ENCODE peak calls at places on chromosomes 1 and 21, in four cellular contexts. Y is NCI-H524, D is GM04504, A is ovary. R is an unnamed sample.
A peak's percentile ranks its signal among the peaks of the same experiment; 100 is the strongest.

GRCh38 chr1:172654535-172654934 is 4.4 kb upstream of the FASLG start:
- DNase-seq in D (no peak), Y (no peak), A (no peak), R (no peak)

GRCh38 chr1:60989745-60990718 is 92.3 kb upstream of the NFIA start:
- DNase-seq in A (peak; percentile 76), Y (no peak), D (peak; percentile 58), R (no peak)

GRCh38 chr1:212237651-212238050 is 47.6 kb upstream of the PPP2R5A start:
- DNase-seq in D (no peak), Y (no peak), A (no peak), R (peak; percentile 42)

GRCh38 chr1:107486365-107486764 is 345.5 kb downstream of the NTNG1 start:
- DNase-seq in D (no peak), A (no peak), Y (no peak), R (no peak)

GRCh38 chr1:58346076-58346435 is 200.5 kb downstream of the OMA1 start:
- DNase-seq in A (no peak), D (no peak), Y (no peak), R (no peak)

GRCh38 chr1:221256773-221257172 is 377.5 kb downstream of the HLX start:
- DNase-seq in D (no peak), Y (no peak), A (no peak), R (no peak)

GRCh38 chr1:7754234-7754633 is 16.9 kb upstream of the VAMP3 start:
- DNase-seq in D (no peak), Y (no peak), A (no peak), R (no peak)

GRCh38 chr1:41739061-41739955 is 179.4 kb downstream of the HIVEP3 start:
- DNase-seq in D (peak; percentile 52), Y (peak; percentile 63), A (peak; percentile 27), R (no peak)

GRCh38 chr1:206507395-206508129 is at the start of gene RASSF5:
- DNase-seq in A (peak; percentile 64), Y (no peak), D (no peak), R (peak; percentile 78)

GRCh38 chr1:246969621-246970020 is 37.9 kb upstream of the AHCTF1 start:
- DNase-seq in A (no peak), D (no peak), Y (no peak), R (no peak)

GRCh38 chr1:25682059-25682601 is 65.5 kb downstream of the MAN1C1 start:
- DNase-seq in D (no peak), A (no peak), Y (no peak), R (no peak)

GRCh38 chr1:66274634-66275033 is 259.3 kb upstream of the SGIP1 start:
- DNase-seq in A (no peak), Y (no peak), D (no peak), R (no peak)

GRCh38 chr1:177082855-177083741 is 81.4 kb downstream of the ASTN1 start:
- DNase-seq in D (peak; percentile 44), Y (no peak), A (no peak), R (no peak)

GRCh38 chr1:52615489-52616042 is 13.4 kb downstream of the GPX7 start:
- DNase-seq in Y (no peak), D (no peak), A (no peak), R (no peak)

GRCh38 chr1:108050134-108050533 is 85.2 kb upstream of the VAV3 start:
- DNase-seq in A (no peak), Y (no peak), D (no peak), R (no peak)

GRCh38 chr1:181073638-181074037 is 14.9 kb upstream of the IER5 start:
- DNase-seq in A (no peak), Y (no peak), D (no peak), R (no peak)

GRCh38 chr21:26717146-26717739 is 128.0 kb downstream of the ADAMTS1 start:
- DNase-seq in Y (no peak), D (no peak), A (no peak), R (no peak)

GRCh38 chr21:25179116-25179515 is 428.2 kb downstream of the MRPL39 start:
- DNase-seq in Y (no peak), A (no peak), D (no peak), R (no peak)

GRCh38 chr1:220918285-220918951 is 39.2 kb downstream of the HLX start:
- DNase-seq in D (no peak), Y (no peak), A (no peak), R (no peak)

GRCh38 chr1:156859523-156860112 is 701 bp upstream of the INSRR start:
- DNase-seq in A (no peak), Y (peak; percentile 26), D (no peak), R (no peak)

GRCh38 chr1:68673771-68674170 is 176.9 kb upstream of the DEPDC1 start:
- DNase-seq in A (no peak), Y (no peak), D (no peak), R (no peak)

GRCh38 chr1:9753121-9753531 is 70.6 kb downstream of the CLSTN1 start:
- DNase-seq in A (peak; percentile 48), D (peak; percentile 54), Y (no peak), R (no peak)

GRCh38 chr1:29497395-29498125 is 261.2 kb downstream of the PTPRU start:
- DNase-seq in D (no peak), A (no peak), Y (no peak), R (no peak)

GRCh38 chr1:56968878-56969495 is 3.2 kb upstream of the C8B start:
- DNase-seq in D (no peak), A (no peak), Y (no peak), R (no peak)

GRCh38 chr1:35202048-35202719 is 9.2 kb upstream of the SFPQ start:
- DNase-seq in Y (peak; percentile 52), A (peak; percentile 77), D (peak; percentile 64), R (peak; percentile 67)

GRCh38 chr21:14096577-14096976 is 114.2 kb downstream of the LIPI start:
- DNase-seq in D (no peak), Y (no peak), A (no peak), R (no peak)

GRCh38 chr1:53485478-53486394 is 26.5 kb downstream of the DMRTB1 start:
- DNase-seq in Y (peak; percentile 64), D (peak; percentile 42), A (peak; percentile 61), R (peak; percentile 73)

GRCh38 chr21:35222541-35222941 is 173.4 kb upstream of the RUNX1 start:
- DNase-seq in A (no peak), Y (no peak), D (no peak), R (no peak)

GRCh38 chr1:28428990-28429520 is 59.5 kb downstream of the PHACTR4 start:
- DNase-seq in D (no peak), A (no peak), Y (no peak), R (no peak)

GRCh38 chr1:33758698-33759097 is 105.2 kb upstream of the HMGB4 start:
- DNase-seq in D (peak; percentile 17), Y (no peak), A (no peak), R (no peak)

GRCh38 chr21:42913461-42913860 is 12.0 kb downstream of the ERVH48-1 start:
- DNase-seq in D (no peak), A (no peak), Y (no peak), R (no peak)

GRCh38 chr1:154219511-154219910 is 1.2 kb upstream of the UBAP2L start:
- DNase-seq in D (no peak), Y (no peak), A (no peak), R (no peak)

R was measured in GM19239.